ENCODE peak calls at places on chromosomes 4 and X, in six cellular contexts. P is hepatic stellate cell; Z is WTC11; L is fibroblast of the aortic adventitia; C is T-helper 9 cell; R is activated CD4-positive, alpha-beta T cell treated with anti-CD3 and anti-CD28 coated beads, Interleukin-2, amount 10 ng/mL, durations not matched to agents 7 days and 5 days. W is an unnamed sample.

GRCh38 chrX:39149761-39150160 is 348.5 kb downstream of the MID1IP1 start:
- DNase-seq in P (peak; percentile 41), Z (peak; percentile 71), L (peak; percentile 76), C (peak; percentile 53), R (peak; percentile 57), W (peak; percentile 49)

GRCh38 chr4:64584981-64585557 is 175.8 kb upstream of the TECRL start:
- DNase-seq in P (no peak), Z (peak; percentile 18), L (peak; percentile 26), C (no peak), R (peak; percentile 15), W (peak; percentile 21)

GRCh38 chrX:133085785-133086184 is 11.1 kb downstream of the USP26 start:
- DNase-seq in P (no peak), Z (no peak), L (no peak), C (no peak), R (no peak), W (no peak)

GRCh38 chr4:47462799-47463234 is 685 bp downstream of the COMMD8 start:
- DNase-seq in P (no peak), Z (no peak), L (peak; percentile 23), C (no peak), R (no peak), W (no peak)

GRCh38 chrX:136762820-136763452 is 17.8 kb downstream of the ARHGEF6 start:
- DNase-seq in P (no peak), Z (no peak), L (no peak), C (no peak), R (no peak), W (no peak)

GRCh38 chr4:170001688-170002267 is 24.4 kb downstream of the MFAP3L start:
- DNase-seq in P (no peak), Z (no peak), L (no peak), C (no peak), R (no peak), W (no peak)

GRCh38 chr4:68576272-68577100 is at the start of gene UGT2B17:
- DNase-seq in P (no peak), Z (no peak), L (no peak), C (no peak), R (no peak), W (no peak)

GRCh38 chr4:4308800-4309441 is 18.9 kb downstream of the ZBTB49 start:
- DNase-seq in P (peak; percentile 74), Z (no peak), L (no peak), C (no peak), R (no peak), W (no peak)

GRCh38 chrX:27882695-27883094 is 74.9 kb downstream of the MAGEB10 start:
- DNase-seq in P (no peak), Z (no peak), L (no peak), C (no peak), R (no peak), W (no peak)